ENCODE peak calls at places on chromosomes 4 and X, in ten cellular contexts. One of them, this sample, is unnamed.

GRCh38 chr4:55253911-55254593 is 92.0 kb upstream of the SRD5A3 start:
- DNase-seq in activated gamma-delta T cell treated with anti-CD3 and anti-CD28 coated beads, Interleukin-2, amount 50 U/mL, for 16 hours: no peak
- DNase-seq in SHP77: no peak
- DNase-seq in GM19239: no peak
- DNase-seq in left lung: no peak
- DNase-seq in G401: no peak
- DNase-seq in NCI-H1092 treated with DMSO at 0.1 percent for 48 hours: no peak
- DNase-seq in left cardiac atrium: no peak
- DNase-seq in posterior cingulate gyrus: no peak
- DNase-seq in BE2C: no peak
- DNase-seq in this sample: no peak

GRCh38 chrX:103063191-103063845 is 653 bp downstream of the BEX1 start:
- DNase-seq in activated gamma-delta T cell treated with anti-CD3 and anti-CD28 coated beads, Interleukin-2, amount 50 U/mL, for 16 hours: no peak
- DNase-seq in SHP77: peak; percentile 1
- DNase-seq in GM19239: no peak
- DNase-seq in left lung: no peak
- DNase-seq in G401: peak; percentile 75
- DNase-seq in NCI-H1092 treated with DMSO at 0.1 percent for 48 hours: peak; percentile 59
- DNase-seq in left cardiac atrium: no peak
- DNase-seq in posterior cingulate gyrus: no peak
- DNase-seq in BE2C: peak; percentile 61
- DNase-seq in this sample: no peak

GRCh38 chrX:140975472-140975871 is 26.9 kb upstream of the SPANXB1 start:
- DNase-seq in activated gamma-delta T cell treated with anti-CD3 and anti-CD28 coated beads, Interleukin-2, amount 50 U/mL, for 16 hours: no peak
- DNase-seq in SHP77: no peak
- DNase-seq in GM19239: no peak
- DNase-seq in left lung: no peak
- DNase-seq in G401: no peak
- DNase-seq in NCI-H1092 treated with DMSO at 0.1 percent for 48 hours: no peak
- DNase-seq in left cardiac atrium: no peak
- DNase-seq in posterior cingulate gyrus: no peak
- DNase-seq in BE2C: no peak
- DNase-seq in this sample: no peak

GRCh38 chr4:76688737-76689078 is 209.2 kb downstream of the SOWAHB start:
- DNase-seq in activated gamma-delta T cell treated with anti-CD3 and anti-CD28 coated beads, Interleukin-2, amount 50 U/mL, for 16 hours: no peak
- DNase-seq in SHP77: no peak
- DNase-seq in GM19239: no peak
- DNase-seq in left lung: no peak
- DNase-seq in G401: peak; percentile 76
- DNase-seq in NCI-H1092 treated with DMSO at 0.1 percent for 48 hours: peak; percentile 64
- DNase-seq in left cardiac atrium: no peak
- DNase-seq in posterior cingulate gyrus: no peak
- DNase-seq in BE2C: no peak
- DNase-seq in this sample: no peak

GRCh38 chrX:34365482-34365881 is 233.4 kb upstream of the FAM47A start:
- DNase-seq in activated gamma-delta T cell treated with anti-CD3 and anti-CD28 coated beads, Interleukin-2, amount 50 U/mL, for 16 hours: no peak
- DNase-seq in SHP77: no peak
- DNase-seq in GM19239: no peak
- DNase-seq in left lung: no peak
- DNase-seq in G401: no peak
- DNase-seq in NCI-H1092 treated with DMSO at 0.1 percent for 48 hours: no peak
- DNase-seq in left cardiac atrium: no peak
- DNase-seq in posterior cingulate gyrus: no peak
- DNase-seq in BE2C: no peak
- DNase-seq in this sample: no peak

GRCh38 chr4:7156273-7157139 is 35.8 kb upstream of the SORCS2 start:
- DNase-seq in activated gamma-delta T cell treated with anti-CD3 and anti-CD28 coated beads, Interleukin-2, amount 50 U/mL, for 16 hours: no peak
- DNase-seq in SHP77: no peak
- DNase-seq in GM19239: no peak
- DNase-seq in left lung: peak; percentile 28
- DNase-seq in G401: peak; percentile 31
- DNase-seq in NCI-H1092 treated with DMSO at 0.1 percent for 48 hours: no peak
- DNase-seq in left cardiac atrium: peak; percentile 52
- DNase-seq in posterior cingulate gyrus: peak; percentile 6
- DNase-seq in BE2C: peak; percentile 49
- DNase-seq in this sample: peak; percentile 72

GRCh38 chrX:110531873-110532272 is 173.2 kb downstream of the RTL9 start:
- DNase-seq in activated gamma-delta T cell treated with anti-CD3 and anti-CD28 coated beads, Interleukin-2, amount 50 U/mL, for 16 hours: no peak
- DNase-seq in SHP77: no peak
- DNase-seq in GM19239: no peak
- DNase-seq in left lung: no peak
- DNase-seq in G401: no peak
- DNase-seq in NCI-H1092 treated with DMSO at 0.1 percent for 48 hours: no peak
- DNase-seq in left cardiac atrium: no peak
- DNase-seq in posterior cingulate gyrus: no peak
- DNase-seq in BE2C: no peak
- DNase-seq in this sample: no peak

GRCh38 chr4:107034091-107034698 is 1.9 kb downstream of the DKK2 start:
- DNase-seq in activated gamma-delta T cell treated with anti-CD3 and anti-CD28 coated beads, Interleukin-2, amount 50 U/mL, for 16 hours: no peak
- DNase-seq in SHP77: peak; percentile 41
- DNase-seq in GM19239: no peak
- DNase-seq in left lung: no peak
- DNase-seq in G401: peak; percentile 37
- DNase-seq in NCI-H1092 treated with DMSO at 0.1 percent for 48 hours: peak; percentile 7
- DNase-seq in left cardiac atrium: peak; percentile 40
- DNase-seq in posterior cingulate gyrus: peak; percentile 48
- DNase-seq in BE2C: peak; percentile 74
- DNase-seq in this sample: peak; percentile 17

GRCh38 chrX:148609766-148610698 is 109.6 kb downstream of the AFF2 start:
- DNase-seq in activated gamma-delta T cell treated with anti-CD3 and anti-CD28 coated beads, Interleukin-2, amount 50 U/mL, for 16 hours: no peak
- DNase-seq in SHP77: no peak
- DNase-seq in GM19239: no peak
- DNase-seq in left lung: peak; percentile 31
- DNase-seq in G401: no peak
- DNase-seq in NCI-H1092 treated with DMSO at 0.1 percent for 48 hours: no peak
- DNase-seq in left cardiac atrium: no peak
- DNase-seq in posterior cingulate gyrus: no peak
- DNase-seq in BE2C: no peak
- DNase-seq in this sample: no peak

GRCh38 chr4:173230077-173230476 is 61.5 kb downstream of the GALNT7 start:
- DNase-seq in activated gamma-delta T cell treated with anti-CD3 and anti-CD28 coated beads, Interleukin-2, amount 50 U/mL, for 16 hours: no peak
- DNase-seq in SHP77: no peak
- DNase-seq in GM19239: no peak
- DNase-seq in left lung: no peak
- DNase-seq in G401: no peak
- DNase-seq in NCI-H1092 treated with DMSO at 0.1 percent for 48 hours: no peak
- DNase-seq in left cardiac atrium: no peak
- DNase-seq in posterior cingulate gyrus: no peak
- DNase-seq in BE2C: no peak
- DNase-seq in this sample: no peak

GRCh38 chr4:11966782-11967181 is 538.1 kb upstream of the HS3ST1 start:
- DNase-seq in activated gamma-delta T cell treated with anti-CD3 and anti-CD28 coated beads, Interleukin-2, amount 50 U/mL, for 16 hours: no peak
- DNase-seq in SHP77: no peak
- DNase-seq in GM19239: no peak
- DNase-seq in left lung: no peak
- DNase-seq in G401: no peak
- DNase-seq in NCI-H1092 treated with DMSO at 0.1 percent for 48 hours: no peak
- DNase-seq in left cardiac atrium: no peak
- DNase-seq in posterior cingulate gyrus: no peak
- DNase-seq in BE2C: no peak
- DNase-seq in this sample: no peak

GRCh38 chrX:50877310-50877709 is 33.2 kb upstream of the BMP15 start:
- DNase-seq in activated gamma-delta T cell treated with anti-CD3 and anti-CD28 coated beads, Interleukin-2, amount 50 U/mL, for 16 hours: no peak
- DNase-seq in SHP77: no peak
- DNase-seq in GM19239: no peak
- DNase-seq in left lung: no peak
- DNase-seq in G401: no peak
- DNase-seq in NCI-H1092 treated with DMSO at 0.1 percent for 48 hours: no peak
- DNase-seq in left cardiac atrium: no peak
- DNase-seq in posterior cingulate gyrus: no peak
- DNase-seq in BE2C: no peak
- DNase-seq in this sample: no peak

GRCh38 chr4:185504098-185505047 is 30.9 kb downstream of the PDLIM3 start:
- DNase-seq in activated gamma-delta T cell treated with anti-CD3 and anti-CD28 coated beads, Interleukin-2, amount 50 U/mL, for 16 hours: no peak
- DNase-seq in SHP77: peak; percentile 59
- DNase-seq in GM19239: no peak
- DNase-seq in left lung: peak; percentile 43
- DNase-seq in G401: no peak
- DNase-seq in NCI-H1092 treated with DMSO at 0.1 percent for 48 hours: no peak
- DNase-seq in left cardiac atrium: peak; percentile 86
- DNase-seq in posterior cingulate gyrus: no peak
- DNase-seq in BE2C: peak; percentile 22
- DNase-seq in this sample: peak; percentile 57

GRCh38 chr4:103012085-103012484 is 7.4 kb downstream of the SLC9B1 start:
- DNase-seq in activated gamma-delta T cell treated with anti-CD3 and anti-CD28 coated beads, Interleukin-2, amount 50 U/mL, for 16 hours: no peak
- DNase-seq in SHP77: no peak
- DNase-seq in GM19239: no peak
- DNase-seq in left lung: no peak
- DNase-seq in G401: no peak
- DNase-seq in NCI-H1092 treated with DMSO at 0.1 percent for 48 hours: no peak
- DNase-seq in left cardiac atrium: no peak
- DNase-seq in posterior cingulate gyrus: no peak
- DNase-seq in BE2C: no peak
- DNase-seq in this sample: peak; percentile 38

GRCh38 chr4:150355858-150356455 is 226.0 kb upstream of the MAB21L2 start:
- DNase-seq in activated gamma-delta T cell treated with anti-CD3 and anti-CD28 coated beads, Interleukin-2, amount 50 U/mL, for 16 hours: no peak
- DNase-seq in SHP77: no peak
- DNase-seq in GM19239: no peak
- DNase-seq in left lung: no peak
- DNase-seq in G401: no peak
- DNase-seq in NCI-H1092 treated with DMSO at 0.1 percent for 48 hours: no peak
- DNase-seq in left cardiac atrium: no peak
- DNase-seq in posterior cingulate gyrus: no peak
- DNase-seq in BE2C: no peak
- DNase-seq in this sample: no peak

GRCh38 chrX:132648870-132649269 is 160.0 kb upstream of the MBNL3 start:
- DNase-seq in activated gamma-delta T cell treated with anti-CD3 and anti-CD28 coated beads, Interleukin-2, amount 50 U/mL, for 16 hours: no peak
- DNase-seq in SHP77: no peak
- DNase-seq in GM19239: no peak
- DNase-seq in left lung: no peak
- DNase-seq in G401: no peak
- DNase-seq in NCI-H1092 treated with DMSO at 0.1 percent for 48 hours: no peak
- DNase-seq in left cardiac atrium: no peak
- DNase-seq in posterior cingulate gyrus: no peak
- DNase-seq in BE2C: no peak
- DNase-seq in this sample: no peak

GRCh38 chrX:143757375-143757774 is 36.8 kb upstream of the SPANXN2 start:
- DNase-seq in activated gamma-delta T cell treated with anti-CD3 and anti-CD28 coated beads, Interleukin-2, amount 50 U/mL, for 16 hours: no peak
- DNase-seq in SHP77: no peak
- DNase-seq in GM19239: no peak
- DNase-seq in left lung: no peak
- DNase-seq in G401: no peak
- DNase-seq in NCI-H1092 treated with DMSO at 0.1 percent for 48 hours: no peak
- DNase-seq in left cardiac atrium: no peak
- DNase-seq in posterior cingulate gyrus: no peak
- DNase-seq in BE2C: no peak
- DNase-seq in this sample: no peak

GRCh38 chr4:26050212-26050643 is 136.2 kb downstream of the SMIM20 start:
- DNase-seq in activated gamma-delta T cell treated with anti-CD3 and anti-CD28 coated beads, Interleukin-2, amount 50 U/mL, for 16 hours: no peak
- DNase-seq in SHP77: no peak
- DNase-seq in GM19239: no peak
- DNase-seq in left lung: peak; percentile 59
- DNase-seq in G401: no peak
- DNase-seq in NCI-H1092 treated with DMSO at 0.1 percent for 48 hours: no peak
- DNase-seq in left cardiac atrium: peak; percentile 62
- DNase-seq in posterior cingulate gyrus: no peak
- DNase-seq in BE2C: no peak
- DNase-seq in this sample: peak; percentile 43

GRCh38 chr4:36532670-36533373 is 251.4 kb downstream of the DTHD1 start:
- DNase-seq in activated gamma-delta T cell treated with anti-CD3 and anti-CD28 coated beads, Interleukin-2, amount 50 U/mL, for 16 hours: no peak
- DNase-seq in SHP77: no peak
- DNase-seq in GM19239: no peak
- DNase-seq in left lung: no peak
- DNase-seq in G401: no peak
- DNase-seq in NCI-H1092 treated with DMSO at 0.1 percent for 48 hours: no peak
- DNase-seq in left cardiac atrium: no peak
- DNase-seq in posterior cingulate gyrus: no peak
- DNase-seq in BE2C: no peak
- DNase-seq in this sample: no peak

GRCh38 chr4:2828758-2829181 is 14.9 kb upstream of the ADD1 start:
- DNase-seq in activated gamma-delta T cell treated with anti-CD3 and anti-CD28 coated beads, Interleukin-2, amount 50 U/mL, for 16 hours: no peak
- DNase-seq in SHP77: no peak
- DNase-seq in GM19239: no peak
- DNase-seq in left lung: peak; percentile 30
- DNase-seq in G401: no peak
- DNase-seq in NCI-H1092 treated with DMSO at 0.1 percent for 48 hours: no peak
- DNase-seq in left cardiac atrium: peak; percentile 16
- DNase-seq in posterior cingulate gyrus: no peak
- DNase-seq in BE2C: no peak
- DNase-seq in this sample: no peak

GRCh38 chr4:116217781-116218180 is 867.6 kb downstream of the TRAM1L1 start:
- DNase-seq in activated gamma-delta T cell treated with anti-CD3 and anti-CD28 coated beads, Interleukin-2, amount 50 U/mL, for 16 hours: no peak
- DNase-seq in SHP77: no peak
- DNase-seq in GM19239: no peak
- DNase-seq in left lung: no peak
- DNase-seq in G401: no peak
- DNase-seq in NCI-H1092 treated with DMSO at 0.1 percent for 48 hours: no peak
- DNase-seq in left cardiac atrium: no peak
- DNase-seq in posterior cingulate gyrus: no peak
- DNase-seq in BE2C: no peak
- DNase-seq in this sample: no peak

GRCh38 chr4:85147481-85148076 is 181.1 kb upstream of the WDFY3 start:
- DNase-seq in activated gamma-delta T cell treated with anti-CD3 and anti-CD28 coated beads, Interleukin-2, amount 50 U/mL, for 16 hours: no peak
- DNase-seq in SHP77: peak; percentile 82
- DNase-seq in GM19239: peak; percentile 16
- DNase-seq in left lung: peak; percentile 40
- DNase-seq in G401: peak; percentile 77
- DNase-seq in NCI-H1092 treated with DMSO at 0.1 percent for 48 hours: peak; percentile 85
- DNase-seq in left cardiac atrium: peak; percentile 47
- DNase-seq in posterior cingulate gyrus: peak; percentile 27
- DNase-seq in BE2C: peak; percentile 53
- DNase-seq in this sample: no peak

GRCh38 chr4:105751718-105752299 is 43.2 kb downstream of the GSTCD start:
- DNase-seq in activated gamma-delta T cell treated with anti-CD3 and anti-CD28 coated beads, Interleukin-2, amount 50 U/mL, for 16 hours: no peak
- DNase-seq in SHP77: no peak
- DNase-seq in GM19239: no peak
- DNase-seq in left lung: no peak
- DNase-seq in G401: no peak
- DNase-seq in NCI-H1092 treated with DMSO at 0.1 percent for 48 hours: no peak
- DNase-seq in left cardiac atrium: no peak
- DNase-seq in posterior cingulate gyrus: no peak
- DNase-seq in BE2C: no peak
- DNase-seq in this sample: no peak